ENCODE peak calls at places on chromosomes 6 and 20, in four cellular contexts. One of them, this sample, is unnamed.

GRCh38 chr6:6712258-6712978 is 123.9 kb downstream of the LY86 start:
- DNase-seq in fibroblast of mammary gland: peak
- DNase-seq in psoas muscle: no peak
- DNase-seq in AG10803: peak
- DNase-seq in this sample: no peak

GRCh38 chr20:53866787-53867740 is 203.3 kb downstream of the BCAS1 start:
- DNase-seq in psoas muscle: no peak
- DNase-seq in AG10803: no peak
- DNase-seq in fibroblast of mammary gland: no peak
- DNase-seq in this sample: no peak

GRCh38 chr6:27650620-27651370 is 177.9 kb upstream of the ZNF184 start:
- DNase-seq in AG10803: no peak
- DNase-seq in fibroblast of mammary gland: peak
- DNase-seq in psoas muscle: no peak
- DNase-seq in this sample: no peak

GRCh38 chr6:13769655-13770053 is 44.7 kb downstream of the MCUR1 start:
- DNase-seq in psoas muscle: no peak
- DNase-seq in AG10803: no peak
- DNase-seq in fibroblast of mammary gland: no peak
- DNase-seq in this sample: no peak

GRCh38 chr6:26022166-26022510 is 59.5 kb downstream of the TRIM38 start:
- DNase-seq in fibroblast of mammary gland: peak
- DNase-seq in AG10803: peak
- DNase-seq in psoas muscle: no peak
- DNase-seq in this sample: no peak

GRCh38 chr6:19142236-19142635 is 694.9 kb upstream of the ID4 start:
- DNase-seq in fibroblast of mammary gland: no peak
- DNase-seq in AG10803: no peak
- DNase-seq in psoas muscle: no peak
- DNase-seq in this sample: no peak

GRCh38 chr20:58131581-58132142 is 96.8 kb downstream of the ANKRD60 start:
- DNase-seq in psoas muscle: no peak
- DNase-seq in fibroblast of mammary gland: peak
- DNase-seq in AG10803: peak
- DNase-seq in this sample: no peak

GRCh38 chr6:105804436-105804835 is 281.7 kb upstream of the PRDM1 start:
- DNase-seq in AG10803: peak
- DNase-seq in fibroblast of mammary gland: peak
- DNase-seq in psoas muscle: no peak
- DNase-seq in this sample: no peak

GRCh38 chr6:89562114-89562815 is 76.3 kb downstream of the LYRM2 start:
- DNase-seq in psoas muscle: no peak
- DNase-seq in fibroblast of mammary gland: peak
- DNase-seq in AG10803: peak
- DNase-seq in this sample: no peak

GRCh38 chr20:64238115-64238825 is 17.3 kb upstream of the PCMTD2 start:
- DNase-seq in psoas muscle: peak
- DNase-seq in AG10803: no peak
- DNase-seq in fibroblast of mammary gland: no peak
- DNase-seq in this sample: no peak

GRCh38 chr20:34536798-34537394 is 20.7 kb downstream of the DYNLRB1 start:
- DNase-seq in AG10803: peak
- DNase-seq in psoas muscle: peak
- DNase-seq in fibroblast of mammary gland: peak
- DNase-seq in this sample: peak

GRCh38 chr20:38973546-38974120 is 11.5 kb downstream of the DHX35 start:
- DNase-seq in psoas muscle: no peak
- DNase-seq in AG10803: peak
- DNase-seq in fibroblast of mammary gland: peak
- DNase-seq in this sample: no peak

GRCh38 chr6:170438402-170438753 is 114.7 kb downstream of the PSMB1 start:
- DNase-seq in fibroblast of mammary gland: peak
- DNase-seq in AG10803: peak
- DNase-seq in psoas muscle: peak
- DNase-seq in this sample: no peak

GRCh38 chr6:130043344-130043743 is 25.0 kb downstream of the L3MBTL3 start:
- DNase-seq in psoas muscle: no peak
- DNase-seq in AG10803: no peak
- DNase-seq in fibroblast of mammary gland: no peak
- DNase-seq in this sample: no peak

GRCh38 chr6:17721671-17722070 is 14.9 kb upstream of the NUP153 start:
- DNase-seq in AG10803: no peak
- DNase-seq in psoas muscle: no peak
- DNase-seq in fibroblast of mammary gland: no peak
- DNase-seq in this sample: no peak

GRCh38 chr20:50540620-50541605 is 30.7 kb downstream of the PTPN1 start:
- DNase-seq in AG10803: peak
- DNase-seq in psoas muscle: no peak
- DNase-seq in fibroblast of mammary gland: peak
- DNase-seq in this sample: no peak

GRCh38 chr6:35208419-35208818 is 5.3 kb upstream of the SCUBE3 start:
- DNase-seq in psoas muscle: no peak
- DNase-seq in fibroblast of mammary gland: no peak
- DNase-seq in AG10803: no peak
- DNase-seq in this sample: no peak
- TF ChIP-seq CTCF in psoas muscle: no peak
- TF ChIP-seq CTCF in fibroblast of mammary gland: no peak
- TF ChIP-seq CTCF in AG10803: no peak
- TF ChIP-seq CTCF in this sample: no peak

GRCh38 chr6:109964949-109965348 is 13.2 kb upstream of the GPR6 start:
- DNase-seq in AG10803: no peak
- DNase-seq in fibroblast of mammary gland: no peak
- DNase-seq in psoas muscle: no peak
- DNase-seq in this sample: no peak
- TF ChIP-seq CTCF in AG10803: no peak
- TF ChIP-seq CTCF in fibroblast of mammary gland: no peak
- TF ChIP-seq CTCF in psoas muscle: no peak
- TF ChIP-seq CTCF in this sample: no peak

DNA sequence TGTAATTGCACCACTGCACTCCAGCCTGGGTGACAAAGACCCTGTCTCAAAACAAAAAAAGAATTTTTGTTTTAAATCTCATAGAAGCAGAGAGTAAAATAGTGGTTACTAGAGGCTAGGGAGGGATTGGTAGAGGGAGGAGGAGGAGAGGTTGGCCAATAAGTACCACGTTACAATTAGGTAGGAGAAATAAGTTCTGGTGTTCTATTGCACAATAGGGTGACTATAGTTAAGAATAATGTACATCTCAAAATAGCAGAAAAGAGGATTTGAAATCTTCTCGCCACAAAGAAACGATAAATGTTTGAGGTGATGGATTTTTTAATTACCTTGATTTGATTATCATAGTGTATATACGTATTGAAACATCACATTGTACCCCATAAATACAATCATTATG is 27.1 kb upstream of the TOP1 start:
- DNase-seq in fibroblast of mammary gland: peak
- DNase-seq in psoas muscle: no peak
- DNase-seq in AG10803: no peak
- DNase-seq in this sample: no peak
- TF ChIP-seq CTCF in fibroblast of mammary gland: no peak
- TF ChIP-seq CTCF in psoas muscle: no peak
- TF ChIP-seq CTCF in AG10803: no peak
- TF ChIP-seq CTCF in this sample: no peak

GRCh38 chr20:36717657-36718056 is 28.2 kb downstream of the NDRG3 start:
- DNase-seq in psoas muscle: no peak
- DNase-seq in AG10803: peak
- DNase-seq in fibroblast of mammary gland: peak
- DNase-seq in this sample: no peak
- TF ChIP-seq CTCF in psoas muscle: peak
- TF ChIP-seq CTCF in AG10803: peak
- TF ChIP-seq CTCF in fibroblast of mammary gland: peak
- TF ChIP-seq CTCF in this sample: peak

This sample was measured in CD4-positive, alpha-beta T cell.